ENCODE peak calls at places on chromosomes 16 and 17, in seven cellular contexts. C is neuronal stem cell; P is left ventricle myocardium inferior; I is gastrocnemius medialis; Y is cardiac muscle cell; F is CD4-positive, alpha-beta memory T cell; S is naive thymus-derived CD4-positive, alpha-beta T cell. U is an unnamed sample. For H3K27me3, the result is how much of the 10 kb centered on the place peaks cover.

GRCh38 chr17:3890082-3890892 is 2.6 kb downstream of the CAMKK1 start:
- DNase-seq in C (no peak), P (peak), I (peak), Y (no peak), F (peak), S (no peak), U (peak)

GRCh38 chr17:65855245-65855644 is 293.8 kb upstream of the AXIN2 start:
- DNase-seq in C (no peak), P (no peak), I (no peak), Y (no peak), F (no peak), S (no peak), U (no peak)

GRCh38 chr17:11996722-11997146 is 541 bp downstream of the ZNF18 start:
- DNase-seq in C (no peak), P (no peak), I (peak), Y (peak), F (peak), S (no peak), U (peak)

GRCh38 chr17:77311371-77311981 is 170.7 kb downstream of the SEC14L1 start:
- DNase-seq in C (no peak), P (no peak), I (no peak), Y (no peak), F (no peak), S (no peak), U (no peak)

GRCh38 chr17:31579265-31579664 is 187.8 kb downstream of the RAB11FIP4 start:
- DNase-seq in C (no peak), P (no peak), I (no peak), Y (no peak), F (no peak), S (no peak), U (peak)

GRCh38 chr17:3448059-3448630 is 14.5 kb upstream of the OR1E2 start:
- DNase-seq in C (no peak), P (no peak), I (no peak), Y (no peak), F (no peak), S (no peak), U (no peak)

GRCh38 chr17:36747861-36748260 is 146.5 kb downstream of the MRM1 start:
- DNase-seq in C (no peak), P (no peak), I (no peak), Y (no peak), F (no peak), S (no peak), U (no peak)

GRCh38 chr17:12666718-12667117 is 1.0 kb downstream of the MYOCD start:
- DNase-seq in C (no peak), P (no peak), I (no peak), Y (no peak), F (no peak), S (no peak), U (no peak)

GRCh38 chr16:85415196-85415988 is 197.7 kb upstream of the GSE1 start:
- DNase-seq in C (no peak), P (peak), I (no peak), Y (no peak), F (peak), S (no peak), U (no peak)

GRCh38 chr17:77233127-77233526 is 92.4 kb downstream of the SEC14L1 start:
- DNase-seq in C (no peak), P (no peak), I (no peak), Y (no peak), F (no peak), S (no peak), U (no peak)

GRCh38 chr16:72371307-72372081 is 199.5 kb upstream of the PMFBP1 start:
- DNase-seq in C (peak), P (no peak), I (no peak), Y (peak), F (no peak), S (no peak), U (no peak)

GRCh38 chr17:36665417-36665816 is 64.0 kb downstream of the MRM1 start:
- DNase-seq in C (no peak), P (no peak), I (no peak), Y (no peak), F (no peak), S (no peak), U (no peak)

GRCh38 chr17:83024205-83024971 is 55.0 kb upstream of the METRNL start:
- DNase-seq in C (no peak), P (no peak), I (no peak), Y (no peak), F (no peak), S (no peak), U (no peak)

GRCh38 chr17:42002175-42002791 is 15.0 kb downstream of the DNAJC7 start:
- DNase-seq in C (no peak), P (no peak), I (no peak), Y (no peak), F (no peak), S (no peak), U (no peak)

GRCh38 chr17:17884281-17885028 is 47.7 kb upstream of the SREBF1 start:
- DNase-seq in C (no peak), P (no peak), I (no peak), Y (no peak), F (no peak), S (no peak), U (peak)

GRCh38 chr16:55488306-55488705 is 9.3 kb downstream of the MMP2 start:
- DNase-seq in C (no peak), P (no peak), I (no peak), Y (no peak), F (no peak), S (no peak), U (no peak)

GRCh38 chr16:87062569-87063442 is 254.4 kb downstream of the C16orf95 start:
- DNase-seq in C (peak), P (peak), I (no peak), Y (peak), F (no peak), S (peak), U (peak)

GRCh38 chr17:82302991-82303943 is 14.1 kb downstream of the CD7 start:
- DNase-seq in C (no peak), P (no peak), I (no peak), Y (no peak), F (peak), S (peak), U (peak)

DNA sequence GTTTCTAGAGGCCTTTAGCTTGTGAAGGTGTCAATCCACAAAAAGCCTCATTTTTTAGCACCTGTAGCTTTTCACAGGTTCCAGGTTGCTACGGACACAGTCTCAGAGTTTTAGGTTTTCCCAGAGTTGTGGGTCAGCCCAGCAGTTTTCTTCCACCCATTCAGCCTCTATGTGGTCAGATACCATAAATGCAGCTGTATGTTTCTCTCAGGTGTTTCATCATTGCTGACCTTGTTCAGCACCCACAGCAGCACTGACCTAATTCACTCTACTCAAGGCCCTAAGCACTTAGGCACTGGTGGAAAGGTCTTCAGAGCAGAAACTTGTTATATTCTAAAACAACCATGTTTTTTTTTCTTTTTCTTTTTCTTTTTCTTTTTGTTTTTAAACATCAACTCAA is 15.0 kb upstream of the SPACA3 start:
- DNase-seq in C (no peak), P (no peak), I (no peak), Y (no peak), F (no peak), S (no peak), U (no peak)
- H3K27ac ChIP-seq in C (no peak), P (no peak), I (no peak), Y (no peak), F (no peak), S (no peak), U (no peak)

GRCh38 chr16:15439102-15439501 is 4.7 kb downstream of the BMERB1 start:
- DNase-seq in C (no peak), P (no peak), I (no peak), Y (no peak), F (no peak), S (no peak), U (no peak)

GRCh38 chr16:15434425-15435215 is at the start of gene BMERB1:
- DNase-seq in C (peak), P (peak), I (peak), Y (peak), F (no peak), S (peak), U (peak)

GRCh38 chr16:15435216-15435864 is 952 bp downstream of the BMERB1 start:
- DNase-seq in C (no peak), P (no peak), I (no peak), Y (peak), F (no peak), S (no peak), U (peak)

DNA sequence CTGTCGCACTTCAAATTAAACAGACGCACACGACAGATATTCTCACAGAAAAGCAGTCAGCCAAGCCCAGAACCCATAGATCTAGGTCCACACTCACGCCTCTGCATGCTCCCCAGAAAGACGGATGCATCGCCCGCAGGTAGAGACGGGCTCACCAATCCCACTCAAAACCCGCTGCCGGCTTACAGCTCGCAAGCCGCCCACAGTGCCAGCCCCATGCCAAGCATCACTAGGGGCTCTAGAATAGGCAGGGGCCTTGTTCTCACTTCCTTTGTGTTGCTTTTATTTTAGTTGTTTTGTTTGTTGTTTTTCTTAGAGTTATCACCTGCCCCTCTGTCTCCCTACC is 336 bp upstream of the BMERB1 start:
- DNase-seq in C (no peak), P (no peak), I (no peak), Y (no peak), F (no peak), S (no peak), U (no peak)
- H3K4me3 ChIP-seq in C (peak), P (peak), I (peak), Y (peak), F (no peak), S (peak), U (peak)

GRCh38 chr17:72219824-72220473 is 99.1 kb downstream of the SOX9 start:
- DNase-seq in C (no peak), P (no peak), I (no peak), Y (peak), F (no peak), S (no peak), U (no peak)
- H3K27me3 ChIP-seq in C (under half), P (half or more), I (under half), Y (half or more), F (under half), S (under half), U (under half)

DNA sequence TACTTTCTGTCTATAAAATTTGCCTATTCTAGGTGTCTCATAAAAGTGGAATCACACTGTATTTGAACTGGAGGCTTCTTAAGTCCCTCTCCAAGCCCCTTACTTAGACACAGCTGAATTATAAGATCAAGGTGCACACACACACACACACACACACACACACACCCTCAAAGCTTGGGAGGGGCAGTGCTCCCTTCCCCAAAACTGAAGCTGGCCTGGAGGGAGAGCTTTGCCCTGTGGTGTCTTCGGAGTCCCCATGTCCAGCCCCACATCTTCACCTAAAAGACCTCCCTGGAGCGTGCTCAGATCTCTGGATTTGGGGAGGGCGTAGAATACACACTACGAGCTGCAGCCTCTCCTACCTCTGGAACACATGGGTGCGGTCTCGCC is 828 bp downstream of the EMP2 start:
- DNase-seq in C (peak), P (no peak), I (no peak), Y (no peak), F (no peak), S (no peak), U (no peak)
- H3K27ac ChIP-seq in C (no peak), P (peak), I (peak), Y (peak), F (no peak), S (no peak), U (peak)

DNA sequence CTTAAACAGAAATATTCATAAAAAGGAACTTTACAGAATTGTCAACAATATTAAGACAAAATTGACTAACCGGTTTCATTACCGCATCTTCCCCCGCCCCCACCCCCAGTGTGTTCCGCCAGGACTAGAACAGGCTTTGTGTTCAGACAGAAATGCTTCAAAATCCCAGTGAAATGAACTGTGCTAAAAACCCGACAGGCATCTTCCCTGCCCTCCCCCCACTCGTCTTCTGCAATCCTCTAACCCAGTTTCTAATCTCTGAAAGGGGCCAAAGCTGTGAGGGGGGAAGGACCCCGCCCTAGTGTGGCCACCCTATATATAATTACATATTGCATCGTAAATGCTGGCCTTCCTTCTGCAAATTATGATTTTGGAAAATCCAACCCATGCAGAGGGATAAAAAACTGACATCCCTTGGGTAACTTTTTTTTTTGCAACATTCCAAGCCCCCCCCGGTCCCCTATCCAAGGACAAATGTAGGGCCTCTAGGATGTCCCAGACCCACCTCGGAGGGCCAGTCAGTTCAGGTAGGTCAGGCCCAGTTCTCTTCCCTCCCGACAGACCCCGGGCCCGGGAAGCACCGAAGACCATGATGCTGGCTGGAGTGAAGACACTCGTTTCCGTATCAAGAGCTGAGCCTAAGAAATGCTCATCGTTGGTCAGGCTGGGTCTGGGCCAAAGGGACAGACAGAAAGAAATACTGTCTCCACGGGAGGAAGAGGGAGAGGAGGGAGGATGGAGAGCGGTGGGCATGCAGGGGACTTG is 1.2 kb upstream of the ROGDI start:
- DNase-seq in C (no peak), P (no peak), I (no peak), Y (no peak), F (no peak), S (no peak), U (no peak)
- H3K4me3 ChIP-seq in C (no peak), P (peak), I (no peak), Y (peak), F (peak), S (no peak), U (peak)

GRCh38 chr17:34578656-34579016 is 746 bp upstream of the TMEM132E start:
- DNase-seq in C (no peak), P (no peak), I (no peak), Y (no peak), F (no peak), S (no peak), U (no peak)

GRCh38 chr17:34580685-34581445 is 1.5 kb downstream of the TMEM132E start:
- DNase-seq in C (no peak), P (no peak), I (no peak), Y (peak), F (no peak), S (no peak), U (no peak)

GRCh38 chr17:34578016-34578415 is 1.4 kb upstream of the TMEM132E start:
- DNase-seq in C (no peak), P (no peak), I (no peak), Y (peak), F (no peak), S (no peak), U (no peak)

GRCh38 chr17:34579979-34580684 is 750 bp downstream of the TMEM132E start:
- DNase-seq in C (no peak), P (peak), I (no peak), Y (peak), F (no peak), S (no peak), U (no peak)

DNA sequence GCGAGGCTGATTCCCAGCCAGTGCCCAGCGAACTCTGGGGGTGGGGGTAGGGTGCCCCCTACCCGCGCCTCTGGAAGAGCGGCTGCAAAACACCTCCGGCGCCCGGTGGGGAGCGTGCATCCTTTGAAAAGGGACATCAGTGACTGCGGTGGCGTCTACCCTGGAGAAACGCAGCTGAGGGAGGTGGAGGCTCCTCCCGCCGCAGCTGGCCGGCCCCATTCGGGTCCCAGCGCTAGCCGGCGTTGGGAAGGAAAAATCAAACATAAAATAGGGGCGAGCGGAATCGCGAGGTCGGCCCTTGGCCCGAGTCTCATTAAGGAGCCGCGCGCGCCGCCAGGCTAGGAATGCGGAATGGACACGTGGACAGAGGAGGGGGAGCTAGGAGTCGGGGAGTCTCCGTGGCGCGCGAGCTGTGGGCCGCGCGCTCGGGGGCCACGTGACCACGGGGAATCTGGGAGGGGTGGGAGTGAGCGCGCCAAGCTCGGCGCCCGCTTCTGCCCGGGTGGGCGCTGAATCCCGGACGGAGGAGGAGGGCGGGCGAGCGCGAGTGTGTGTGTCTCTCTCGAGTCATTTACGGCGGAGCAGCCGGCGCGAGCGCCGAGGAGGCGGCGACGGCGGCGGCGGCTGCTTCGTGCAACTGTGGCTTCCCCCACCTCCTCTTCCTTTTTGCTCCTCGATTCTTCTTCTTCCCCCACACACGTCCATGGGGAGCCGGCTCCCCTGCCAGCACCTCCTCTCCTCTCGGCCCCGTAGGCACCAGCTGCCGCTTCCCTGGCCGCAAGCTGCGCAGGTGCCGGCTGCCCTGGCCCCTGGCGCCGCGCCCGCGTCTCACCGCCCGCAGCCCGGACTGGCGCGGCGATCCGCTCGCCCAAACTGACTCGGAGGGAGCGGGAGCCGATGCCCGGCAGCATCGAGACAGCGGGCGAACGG is at the start of gene TMEM132E:
- DNase-seq in C (peak), P (peak), I (no peak), Y (peak), F (no peak), S (no peak), U (no peak)
- H3K27me3 ChIP-seq in C (under half), P (half or more), I (half or more), Y (half or more), F (under half), S (under half), U (under half)

GRCh38 chr17:40561294-40561870 is 3.9 kb downstream of the CCR7 start:
- DNase-seq in C (no peak), P (no peak), I (no peak), Y (no peak), F (no peak), S (no peak), U (no peak)

GRCh38 chr17:40560592-40561293 is 4.5 kb downstream of the CCR7 start:
- DNase-seq in C (no peak), P (no peak), I (no peak), Y (no peak), F (peak), S (peak), U (no peak)

GRCh38 chr17:40558651-40559015 is 6.6 kb downstream of the CCR7 start:
- DNase-seq in C (no peak), P (no peak), I (no peak), Y (no peak), F (no peak), S (no peak), U (no peak)

GRCh38 chr17:40559016-40559853 is 6.0 kb downstream of the CCR7 start:
- DNase-seq in C (no peak), P (no peak), I (no peak), Y (no peak), F (peak), S (no peak), U (no peak)

GRCh38 chr17:40559954-40560591 is 5.2 kb downstream of the CCR7 start:
- DNase-seq in C (peak), P (peak), I (peak), Y (peak), F (peak), S (peak), U (peak)
- H3K27ac ChIP-seq in C (no peak), P (peak), I (peak), Y (peak), F (peak), S (peak), U (no peak)

DNA sequence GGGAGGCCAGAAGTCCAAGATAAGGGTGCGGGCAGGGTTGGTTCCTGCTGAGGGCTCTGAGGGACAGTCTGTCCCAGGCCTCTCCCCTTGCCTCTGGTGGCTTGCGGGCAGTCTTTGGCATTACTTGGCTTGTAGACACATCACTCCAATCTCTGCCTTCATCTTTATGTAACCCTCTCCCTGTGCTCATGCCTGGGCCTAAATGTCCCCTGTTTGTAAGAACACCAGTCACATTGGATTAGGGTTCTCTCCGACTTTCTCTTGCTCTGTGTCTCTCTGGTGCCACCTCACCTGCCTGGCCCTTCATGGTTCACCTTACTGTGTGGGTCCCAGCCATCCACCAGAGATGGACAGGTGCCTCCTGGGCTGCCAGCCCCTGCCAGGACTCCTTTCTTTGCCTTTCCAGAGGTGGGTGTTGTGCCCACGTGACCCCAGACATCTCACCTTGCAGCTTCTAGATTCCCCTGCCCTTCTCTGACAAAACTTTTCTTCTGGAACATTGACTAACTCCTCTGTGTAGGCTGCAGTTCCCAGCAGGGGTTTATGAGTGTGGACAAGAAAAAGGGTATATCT is 205.8 kb downstream of the MSI2 start:
- DNase-seq in C (no peak), P (no peak), I (no peak), Y (no peak), F (no peak), S (no peak), U (no peak)
- H3K4me3 ChIP-seq in C (no peak), P (no peak), I (no peak), Y (no peak), F (no peak), S (no peak), U (no peak)

GRCh38 chr17:48541036-48541573 is 3.8 kb downstream of the HOXB2 start:
- DNase-seq in C (no peak), P (no peak), I (no peak), Y (no peak), F (no peak), S (no peak), U (peak)

GRCh38 chr17:48539177-48539576 is 5.7 kb downstream of the HOXB2 start:
- DNase-seq in C (no peak), P (no peak), I (no peak), Y (no peak), F (no peak), S (no peak), U (no peak)

GRCh38 chr17:48540213-48540612 is 4.7 kb downstream of the HOXB2 start:
- DNase-seq in C (no peak), P (no peak), I (no peak), Y (no peak), F (no peak), S (no peak), U (no peak)

GRCh38 chr17:48541574-48542113 is 3.3 kb downstream of the HOXB2 start:
- DNase-seq in C (no peak), P (peak), I (no peak), Y (peak), F (no peak), S (peak), U (peak)

GRCh38 chr17:48537316-48537715 is 6.5 kb upstream of the HOXB1 start:
- DNase-seq in C (no peak), P (no peak), I (no peak), Y (no peak), F (no peak), S (no peak), U (no peak)
- H3K27me3 ChIP-seq in C (under half), P (half or more), I (under half), Y (under half), F (under half), S (under half), U (under half)

U was measured in SJCRH30.